ENCODE peak calls at places on chromosomes 12 and 14, in seven cellular contexts. One of them, this sample, is unnamed.

GRCh38 chr12:106299193-106299794 is 3.2 kb upstream of the TCP11L2 start:
- DNase-seq in dorsolateral prefrontal cortex: no peak
- DNase-seq in psoas muscle: peak
- DNase-seq in testis: peak
- DNase-seq in neural progenitor cell: no peak
- DNase-seq in astrocyte of the spinal cord: no peak
- DNase-seq in fibroblast of lung: peak
- DNase-seq in this sample: no peak

GRCh38 chr12:121534495-121535148 is 46.2 kb downstream of the KDM2B start:
- DNase-seq in fibroblast of lung: no peak
- DNase-seq in psoas muscle: no peak
- DNase-seq in neural progenitor cell: peak
- DNase-seq in testis: no peak
- DNase-seq in astrocyte of the spinal cord: no peak
- DNase-seq in dorsolateral prefrontal cortex: no peak
- DNase-seq in this sample: no peak

GRCh38 chr12:110367209-110367864 is 36.2 kb downstream of the ANAPC7 start:
- DNase-seq in neural progenitor cell: peak
- DNase-seq in astrocyte of the spinal cord: peak
- DNase-seq in fibroblast of lung: peak
- DNase-seq in psoas muscle: no peak
- DNase-seq in dorsolateral prefrontal cortex: no peak
- DNase-seq in testis: peak
- DNase-seq in this sample: no peak

GRCh38 chr12:69091447-69092022 is 147.8 kb upstream of the CPSF6 start:
- DNase-seq in dorsolateral prefrontal cortex: no peak
- DNase-seq in neural progenitor cell: peak
- DNase-seq in fibroblast of lung: no peak
- DNase-seq in psoas muscle: no peak
- DNase-seq in astrocyte of the spinal cord: no peak
- DNase-seq in testis: no peak
- DNase-seq in this sample: no peak

GRCh38 chr12:30978639-30979038 is 52.1 kb downstream of the TSPAN11 start:
- DNase-seq in psoas muscle: no peak
- DNase-seq in fibroblast of lung: peak
- DNase-seq in neural progenitor cell: no peak
- DNase-seq in dorsolateral prefrontal cortex: no peak
- DNase-seq in testis: no peak
- DNase-seq in astrocyte of the spinal cord: no peak
- DNase-seq in this sample: no peak

GRCh38 chr14:39957987-39958386 is 525.8 kb upstream of the FBXO33 start:
- DNase-seq in fibroblast of lung: no peak
- DNase-seq in astrocyte of the spinal cord: no peak
- DNase-seq in neural progenitor cell: no peak
- DNase-seq in psoas muscle: no peak
- DNase-seq in dorsolateral prefrontal cortex: no peak
- DNase-seq in testis: no peak
- DNase-seq in this sample: no peak

GRCh38 chr14:54606631-54607133 is 39.8 kb downstream of the SAMD4A start:
- DNase-seq in astrocyte of the spinal cord: peak
- DNase-seq in testis: no peak
- DNase-seq in psoas muscle: peak
- DNase-seq in dorsolateral prefrontal cortex: no peak
- DNase-seq in neural progenitor cell: no peak
- DNase-seq in fibroblast of lung: peak
- DNase-seq in this sample: peak

GRCh38 chr12:12272869-12273268 is 6.0 kb upstream of the LRP6 start:
- DNase-seq in testis: no peak
- DNase-seq in astrocyte of the spinal cord: peak
- DNase-seq in dorsolateral prefrontal cortex: no peak
- DNase-seq in psoas muscle: no peak
- DNase-seq in neural progenitor cell: peak
- DNase-seq in fibroblast of lung: no peak
- DNase-seq in this sample: no peak

GRCh38 chr14:102629700-102630365 is 37.4 kb downstream of the RCOR1 start:
- DNase-seq in fibroblast of lung: peak
- DNase-seq in neural progenitor cell: peak
- DNase-seq in dorsolateral prefrontal cortex: no peak
- DNase-seq in astrocyte of the spinal cord: no peak
- DNase-seq in psoas muscle: no peak
- DNase-seq in testis: no peak
- DNase-seq in this sample: no peak

GRCh38 chr14:90661881-90662280 is 154.3 kb downstream of the TTC7B start:
- DNase-seq in neural progenitor cell: no peak
- DNase-seq in astrocyte of the spinal cord: no peak
- DNase-seq in fibroblast of lung: no peak
- DNase-seq in dorsolateral prefrontal cortex: no peak
- DNase-seq in psoas muscle: no peak
- DNase-seq in testis: no peak
- DNase-seq in this sample: no peak

GRCh38 chr12:102702447-102703114 is 214.5 kb downstream of the PAH start:
- DNase-seq in testis: peak
- DNase-seq in psoas muscle: no peak
- DNase-seq in dorsolateral prefrontal cortex: no peak
- DNase-seq in neural progenitor cell: peak
- DNase-seq in fibroblast of lung: peak
- DNase-seq in astrocyte of the spinal cord: peak
- DNase-seq in this sample: peak

GRCh38 chr12:71045781-71046180 is 112.0 kb downstream of the TSPAN8 start:
- DNase-seq in fibroblast of lung: peak
- DNase-seq in astrocyte of the spinal cord: peak
- DNase-seq in psoas muscle: no peak
- DNase-seq in dorsolateral prefrontal cortex: no peak
- DNase-seq in neural progenitor cell: no peak
- DNase-seq in testis: no peak
- DNase-seq in this sample: peak

GRCh38 chr14:69355955-69356321 is 42.2 kb downstream of the ERH start:
- DNase-seq in dorsolateral prefrontal cortex: no peak
- DNase-seq in neural progenitor cell: no peak
- DNase-seq in testis: no peak
- DNase-seq in astrocyte of the spinal cord: peak
- DNase-seq in fibroblast of lung: peak
- DNase-seq in psoas muscle: peak
- DNase-seq in this sample: peak

GRCh38 chr14:76546426-76547221 is 170.7 kb downstream of the ESRRB start:
- DNase-seq in psoas muscle: no peak
- DNase-seq in testis: peak
- DNase-seq in dorsolateral prefrontal cortex: no peak
- DNase-seq in neural progenitor cell: peak
- DNase-seq in fibroblast of lung: no peak
- DNase-seq in astrocyte of the spinal cord: no peak
- DNase-seq in this sample: no peak

GRCh38 chr14:59208224-59208814 is 19.9 kb downstream of the DAAM1 start:
- DNase-seq in neural progenitor cell: no peak
- DNase-seq in astrocyte of the spinal cord: peak
- DNase-seq in psoas muscle: no peak
- DNase-seq in testis: no peak
- DNase-seq in dorsolateral prefrontal cortex: no peak
- DNase-seq in fibroblast of lung: peak
- DNase-seq in this sample: no peak

GRCh38 chr12:51926064-51926632 is 18.8 kb downstream of the ACVRL1 start:
- DNase-seq in dorsolateral prefrontal cortex: no peak
- DNase-seq in testis: no peak
- DNase-seq in psoas muscle: no peak
- DNase-seq in astrocyte of the spinal cord: no peak
- DNase-seq in neural progenitor cell: no peak
- DNase-seq in fibroblast of lung: no peak
- DNase-seq in this sample: no peak

GRCh38 chr12:97404549-97404948 is 58.1 kb upstream of the RMST start:
- DNase-seq in astrocyte of the spinal cord: peak
- DNase-seq in testis: peak
- DNase-seq in dorsolateral prefrontal cortex: peak
- DNase-seq in psoas muscle: no peak
- DNase-seq in neural progenitor cell: peak
- DNase-seq in fibroblast of lung: peak
- DNase-seq in this sample: no peak

GRCh38 chr12:128267246-128267622 is 264 bp downstream of the TMEM132C start:
- DNase-seq in psoas muscle: no peak
- DNase-seq in testis: no peak
- DNase-seq in dorsolateral prefrontal cortex: no peak
- DNase-seq in neural progenitor cell: no peak
- DNase-seq in fibroblast of lung: no peak
- DNase-seq in astrocyte of the spinal cord: no peak
- DNase-seq in this sample: no peak

GRCh38 chr14:99129211-99129696 is 142.7 kb downstream of the BCL11B start:
- DNase-seq in dorsolateral prefrontal cortex: no peak
- DNase-seq in testis: no peak
- DNase-seq in astrocyte of the spinal cord: no peak
- DNase-seq in neural progenitor cell: no peak
- DNase-seq in psoas muscle: no peak
- DNase-seq in fibroblast of lung: no peak
- DNase-seq in this sample: no peak
- H3K4me3 ChIP-seq in dorsolateral prefrontal cortex: no peak
- H3K4me3 ChIP-seq in testis: no peak
- H3K4me3 ChIP-seq in astrocyte of the spinal cord: no peak
- H3K4me3 ChIP-seq in neural progenitor cell: no peak
- H3K4me3 ChIP-seq in psoas muscle: no peak
- H3K4me3 ChIP-seq in fibroblast of lung: no peak
- H3K4me3 ChIP-seq in this sample: no peak

DNA sequence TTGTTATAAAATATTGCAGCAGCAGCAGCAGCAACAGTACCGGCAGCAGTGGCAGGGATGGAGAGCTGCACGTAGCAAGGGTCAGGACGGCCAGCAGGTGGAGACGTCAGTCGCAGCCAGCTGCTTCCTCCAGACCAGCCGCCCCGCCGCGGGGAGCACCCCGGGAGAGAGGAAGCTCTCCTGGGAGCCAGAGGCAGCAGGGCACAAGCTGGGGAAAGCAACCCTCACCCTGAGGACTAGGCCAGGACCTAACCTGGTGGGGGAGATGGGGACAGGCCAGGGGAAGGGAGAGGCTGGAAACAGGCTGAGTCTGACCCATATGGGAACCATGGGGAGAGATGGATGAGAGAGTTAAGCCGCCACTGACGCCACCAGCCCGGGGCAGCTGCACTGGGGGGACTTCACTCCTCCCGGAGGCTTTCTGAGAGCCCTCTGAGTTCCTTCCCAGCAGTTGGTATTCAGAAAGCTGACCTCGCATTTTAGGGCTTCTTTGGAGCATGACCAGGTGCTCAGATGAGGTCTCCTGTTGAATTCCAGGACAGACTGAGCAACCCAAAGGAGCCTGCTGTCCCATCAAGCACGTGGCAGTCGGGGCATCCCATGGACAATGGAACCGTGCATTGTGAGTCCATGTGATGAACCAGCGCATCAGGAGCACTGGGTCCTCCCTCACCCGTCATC is 56.3 kb downstream of the SPTB start:
- DNase-seq in psoas muscle: peak
- DNase-seq in neural progenitor cell: peak
- DNase-seq in testis: peak
- DNase-seq in dorsolateral prefrontal cortex: peak
- DNase-seq in fibroblast of lung: peak
- DNase-seq in astrocyte of the spinal cord: peak
- DNase-seq in this sample: no peak
- TF ChIP-seq CTCF in psoas muscle: peak
- TF ChIP-seq CTCF in neural progenitor cell: peak
- TF ChIP-seq CTCF in testis: peak
- TF ChIP-seq CTCF in dorsolateral prefrontal cortex: peak
- TF ChIP-seq CTCF in fibroblast of lung: peak
- TF ChIP-seq CTCF in astrocyte of the spinal cord: peak
- TF ChIP-seq CTCF in this sample: peak

DNA sequence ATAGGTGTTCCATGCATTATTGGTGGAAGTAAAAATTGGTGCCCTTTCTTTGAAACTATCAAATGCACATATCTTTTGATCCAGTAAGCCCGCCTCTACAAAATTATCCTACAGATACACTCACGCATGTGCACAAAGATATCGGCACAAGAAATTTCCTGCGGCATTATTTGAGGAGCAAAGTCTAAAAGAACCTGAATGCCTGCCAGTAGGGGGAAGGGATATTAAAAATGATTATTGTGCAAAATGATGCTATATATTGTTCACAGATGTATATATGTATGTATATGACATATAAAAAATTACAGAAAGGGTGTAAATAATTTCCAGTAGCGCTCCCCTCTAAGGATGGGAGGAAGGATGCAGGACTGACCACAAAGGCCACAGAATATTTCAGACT is 24.7 kb upstream of the ADIPOR2 start:
- DNase-seq in neural progenitor cell: no peak
- DNase-seq in psoas muscle: no peak
- DNase-seq in testis: no peak
- DNase-seq in dorsolateral prefrontal cortex: no peak
- DNase-seq in fibroblast of lung: no peak
- DNase-seq in astrocyte of the spinal cord: no peak
- DNase-seq in this sample: no peak
- H3K4me3 ChIP-seq in neural progenitor cell: no peak
- H3K4me3 ChIP-seq in psoas muscle: no peak
- H3K4me3 ChIP-seq in testis: no peak
- H3K4me3 ChIP-seq in dorsolateral prefrontal cortex: no peak
- H3K4me3 ChIP-seq in fibroblast of lung: no peak
- H3K4me3 ChIP-seq in astrocyte of the spinal cord: no peak
- H3K4me3 ChIP-seq in this sample: no peak

DNA sequence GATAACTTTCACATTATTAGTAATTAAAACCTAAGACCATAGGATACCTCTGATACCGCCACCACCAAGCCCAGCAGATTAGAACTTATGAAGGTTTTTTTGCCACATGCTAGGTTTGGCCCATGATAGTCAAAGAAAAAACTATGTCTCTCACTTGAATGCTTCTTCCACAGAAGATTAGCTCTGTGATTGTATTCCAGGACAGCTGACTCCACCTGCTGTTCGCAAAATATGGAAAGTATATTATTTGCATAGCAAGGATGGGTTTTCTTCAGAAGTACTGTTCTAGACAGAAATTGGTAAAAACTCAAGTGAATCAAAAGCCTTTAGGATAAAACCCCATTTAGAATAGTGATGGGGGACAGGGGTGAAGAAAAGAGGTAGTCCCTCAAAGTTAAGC is 42.2 kb downstream of the PPFIBP1 start:
- DNase-seq in dorsolateral prefrontal cortex: no peak
- DNase-seq in psoas muscle: no peak
- DNase-seq in testis: no peak
- DNase-seq in astrocyte of the spinal cord: no peak
- DNase-seq in neural progenitor cell: no peak
- DNase-seq in fibroblast of lung: peak
- DNase-seq in this sample: no peak
- TF ChIP-seq CTCF in dorsolateral prefrontal cortex: no peak
- TF ChIP-seq CTCF in psoas muscle: peak
- TF ChIP-seq CTCF in testis: no peak
- TF ChIP-seq CTCF in astrocyte of the spinal cord: peak
- TF ChIP-seq CTCF in neural progenitor cell: no peak
- TF ChIP-seq CTCF in fibroblast of lung: no peak
- TF ChIP-seq CTCF in this sample: no peak

GRCh38 chr12:100987552-100988277 is 193.1 kb downstream of the ANO4 start:
- DNase-seq in fibroblast of lung: peak
- DNase-seq in psoas muscle: no peak
- DNase-seq in testis: peak
- DNase-seq in neural progenitor cell: peak
- DNase-seq in astrocyte of the spinal cord: peak
- DNase-seq in dorsolateral prefrontal cortex: peak
- DNase-seq in this sample: no peak
- H3K4me3 ChIP-seq in fibroblast of lung: no peak
- H3K4me3 ChIP-seq in psoas muscle: no peak
- H3K4me3 ChIP-seq in testis: no peak
- H3K4me3 ChIP-seq in neural progenitor cell: peak
- H3K4me3 ChIP-seq in astrocyte of the spinal cord: no peak
- H3K4me3 ChIP-seq in dorsolateral prefrontal cortex: no peak
- H3K4me3 ChIP-seq in this sample: no peak